ENCODE peak calls at places on chromosomes 11 and 22, in ten cellular contexts. D is heart right ventricle, X is psoas muscle, F is transverse colon, J is ovary, K is upper lobe of right lung, T is stomach, N is hepatocyte, L is RWPE2, G is right atrium auricular region. Z is an unnamed sample. For H3K27me3, the result is how much of the 10 kb centered on the place peaks cover.

GRCh38 chr11:5367461-5368074 is 16.0 kb upstream of the OR51M1 start:
- DNase-seq in D (no peak), X (no peak), F (no peak), J (no peak), K (no peak), T (no peak), N (no peak), L (no peak), G (no peak), Z (no peak)

GRCh38 chr11:45320366-45320765 is 34.2 kb upstream of the SYT13 start:
- DNase-seq in D (no peak), X (no peak), F (no peak), J (no peak), K (no peak), T (no peak), N (no peak), L (no peak), G (peak), Z (no peak)

GRCh38 chr11:90222152-90222458 is 744 bp downstream of the CHORDC1 start:
- DNase-seq in D (no peak), X (no peak), F (no peak), J (no peak), K (no peak), T (no peak), N (no peak), L (no peak), G (no peak), Z (no peak)

GRCh38 chr11:45658292-45658991 is 7.0 kb downstream of the CHST1 start:
- DNase-seq in D (peak), X (peak), F (peak), J (peak), K (peak), T (peak), N (peak), L (peak), G (peak), Z (no peak)

GRCh38 chr11:131568318-131568717 is 197.9 kb downstream of the NTM start:
- DNase-seq in D (no peak), X (no peak), F (no peak), J (no peak), K (no peak), T (no peak), N (no peak), L (no peak), G (no peak), Z (no peak)

GRCh38 chr11:14882196-14882595 is 9.8 kb downstream of the CYP2R1 start:
- DNase-seq in D (no peak), X (no peak), F (no peak), J (no peak), K (no peak), T (no peak), N (no peak), L (no peak), G (no peak), Z (no peak)

GRCh38 chr11:92480519-92480918 is 255.9 kb downstream of the FAT3 start:
- DNase-seq in D (no peak), X (no peak), F (no peak), J (no peak), K (no peak), T (no peak), N (no peak), L (no peak), G (no peak), Z (no peak)

GRCh38 chr11:7028141-7028540 is 7.9 kb downstream of the NLRP14 start:
- DNase-seq in D (no peak), X (no peak), F (no peak), J (no peak), K (no peak), T (no peak), N (no peak), L (no peak), G (no peak), Z (no peak)

GRCh38 chr22:20012741-20013331 is 3.8 kb downstream of the ARVCF start:
- DNase-seq in D (no peak), X (no peak), F (no peak), J (peak), K (no peak), T (no peak), N (no peak), L (no peak), G (no peak), Z (no peak)

GRCh38 chr11:90737328-90738050 is 514.6 kb upstream of the CHORDC1 start:
- DNase-seq in D (no peak), X (no peak), F (no peak), J (no peak), K (no peak), T (no peak), N (no peak), L (no peak), G (no peak), Z (no peak)

GRCh38 chr22:43042101-43042780 is 27.3 kb upstream of the PACSIN2 start:
- DNase-seq in D (no peak), X (no peak), F (no peak), J (no peak), K (no peak), T (no peak), N (no peak), L (no peak), G (no peak), Z (no peak)

GRCh38 chr11:113255096-113255495 is 59.3 kb upstream of the TTC12 start:
- DNase-seq in D (no peak), X (no peak), F (no peak), J (no peak), K (no peak), T (no peak), N (no peak), L (no peak), G (no peak), Z (peak)

GRCh38 chr11:94884322-94884721 is 89.0 kb downstream of the CWC15 start:
- DNase-seq in D (no peak), X (no peak), F (no peak), J (no peak), K (no peak), T (no peak), N (no peak), L (no peak), G (peak), Z (no peak)

GRCh38 chr11:107011977-107012376 is 6.3 kb downstream of the GUCY1A2 start:
- DNase-seq in D (no peak), X (no peak), F (no peak), J (no peak), K (no peak), T (no peak), N (no peak), L (no peak), G (no peak), Z (peak)

GRCh38 chr11:110621826-110622225 is 90.4 kb downstream of the ARHGAP20 start:
- DNase-seq in D (no peak), X (no peak), F (no peak), J (no peak), K (no peak), T (no peak), N (no peak), L (no peak), G (no peak), Z (no peak)

GRCh38 chr11:35151896-35152295 is 12.9 kb downstream of the CD44 start:
- DNase-seq in D (no peak), X (no peak), F (no peak), J (no peak), K (no peak), T (no peak), N (no peak), L (no peak), G (no peak), Z (no peak)

GRCh38 chr11:79510948-79511347 is 70.1 kb upstream of the TENM4 start:
- DNase-seq in D (no peak), X (no peak), F (no peak), J (no peak), K (no peak), T (no peak), N (no peak), L (no peak), G (no peak), Z (no peak)

GRCh38 chr11:84722583-84723108 is 904.5 kb downstream of the DLG2 start:
- DNase-seq in D (no peak), X (no peak), F (no peak), J (no peak), K (no peak), T (no peak), N (no peak), L (no peak), G (no peak), Z (no peak)

GRCh38 chr11:85823816-85824215 is 12.9 kb upstream of the SYTL2 start:
- DNase-seq in D (no peak), X (no peak), F (peak), J (no peak), K (no peak), T (no peak), N (no peak), L (no peak), G (no peak), Z (no peak)

GRCh38 chr22:46367707-46368191 is 32.2 kb downstream of the TRMU start:
- DNase-seq in D (peak), X (peak), F (peak), J (peak), K (peak), T (peak), N (peak), L (peak), G (no peak), Z (peak)

GRCh38 chr11:12439615-12440014 is 62.2 kb downstream of the PARVA start:
- DNase-seq in D (no peak), X (no peak), F (peak), J (no peak), K (no peak), T (no peak), N (no peak), L (no peak), G (no peak), Z (no peak)

GRCh38 chr11:7668464-7668863 is 4.8 kb downstream of the CYB5R2 start:
- DNase-seq in D (no peak), X (no peak), F (no peak), J (no peak), K (no peak), T (no peak), N (no peak), L (no peak), G (no peak), Z (no peak)

GRCh38 chr22:41380993-41381328 is 781 bp upstream of the TEF start:
- DNase-seq in D (no peak), X (peak), F (peak), J (no peak), K (no peak), T (peak), N (peak), L (no peak), G (peak), Z (peak)

GRCh38 chr22:49462291-49462690 is 365.4 kb downstream of the BRD1 start:
- DNase-seq in D (no peak), X (no peak), F (no peak), J (no peak), K (peak), T (no peak), N (no peak), L (no peak), G (no peak), Z (no peak)

GRCh38 chr11:12770966-12771597 is 96.9 kb downstream of the TEAD1 start:
- DNase-seq in D (no peak), X (no peak), F (no peak), J (no peak), K (no peak), T (no peak), N (no peak), L (no peak), G (no peak), Z (peak)

DNA sequence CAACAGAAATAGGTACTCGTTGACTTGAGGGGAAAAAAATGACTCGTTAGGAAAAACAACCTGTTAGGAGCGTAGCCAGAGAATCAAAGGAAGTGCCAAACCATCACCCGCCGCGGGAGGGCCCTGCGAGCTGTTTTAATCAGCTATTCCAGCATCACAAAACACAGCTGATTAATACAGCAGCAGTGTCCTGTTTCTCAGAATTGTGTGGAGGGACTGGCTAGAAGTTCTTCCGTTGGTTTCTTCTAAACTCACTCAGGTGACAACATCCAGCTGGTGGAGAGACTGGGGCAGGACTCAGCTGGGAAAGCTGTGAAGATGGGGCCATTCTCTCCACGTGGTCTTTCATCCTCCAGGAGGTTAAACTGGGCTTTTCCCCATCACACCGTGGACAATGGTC is 28.0 kb downstream of the HSPA8 start:
- DNase-seq in D (no peak), X (no peak), F (no peak), J (no peak), K (no peak), T (no peak), N (no peak), L (no peak), G (no peak), Z (no peak)
- TF ChIP-seq CTCF in D (peak), X (no peak), F (no peak), J (no peak), K (peak), T (no peak), N (no peak), L (no peak), G (peak), Z (peak)

GRCh38 chr11:68707527-68707926 is 23.2 kb downstream of the GAL start:
- DNase-seq in D (no peak), X (no peak), F (no peak), J (no peak), K (no peak), T (no peak), N (no peak), L (no peak), G (no peak), Z (no peak)
- H3K27me3 ChIP-seq in D (under half), X (under half), F (under half), J (under half), K (under half), T (under half), N (under half), L (under half), G (under half), Z (under half)

GRCh38 chr11:70399681-70400112 is 1.4 kb downstream of the CTTN start:
- DNase-seq in D (peak), X (peak), F (peak), J (peak), K (peak), T (peak), N (peak), L (peak), G (peak), Z (peak)
- H3K4me3 ChIP-seq in D (peak), X (peak), F (peak), J (peak), K (peak), T (peak), N (peak), L (peak), G (peak), Z (peak)

DNA sequence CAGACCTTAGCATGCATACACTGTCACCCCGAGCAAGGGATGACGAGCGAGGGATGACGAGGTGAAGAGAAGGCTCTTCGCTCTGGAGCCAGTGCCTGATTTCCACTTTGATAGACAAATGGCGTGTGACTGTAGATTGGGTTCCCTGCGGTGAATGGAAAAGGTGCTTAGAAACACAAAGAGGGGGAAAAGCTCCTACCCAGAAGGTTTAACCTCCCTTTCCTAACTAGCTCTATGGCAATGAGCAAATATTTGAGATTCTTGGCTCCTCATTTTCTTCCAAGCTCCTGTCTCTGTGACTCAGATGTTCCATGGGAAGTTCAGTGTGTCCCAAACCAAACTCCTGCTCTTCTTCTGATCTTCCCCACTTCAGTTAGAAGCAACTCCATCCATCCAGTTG is 108.1 kb upstream of the CADM1 start:
- DNase-seq in D (no peak), X (no peak), F (no peak), J (no peak), K (no peak), T (no peak), N (no peak), L (no peak), G (no peak), Z (no peak)
- TF ChIP-seq CTCF in D (no peak), X (no peak), F (no peak), J (no peak), K (no peak), T (no peak), N (no peak), L (no peak), G (no peak), Z (no peak)

GRCh38 chr11:86980397-86980796 is 25.2 kb upstream of the FZD4 start:
- DNase-seq in D (no peak), X (no peak), F (no peak), J (no peak), K (no peak), T (no peak), N (no peak), L (no peak), G (no peak), Z (no peak)

GRCh38 chr11:86977441-86978050 is 22.4 kb upstream of the FZD4 start:
- DNase-seq in D (no peak), X (peak), F (no peak), J (no peak), K (no peak), T (no peak), N (no peak), L (no peak), G (peak), Z (no peak)

GRCh38 chr11:86981777-86982540 is 26.8 kb upstream of the FZD4 start:
- DNase-seq in D (no peak), X (no peak), F (no peak), J (no peak), K (no peak), T (no peak), N (no peak), L (no peak), G (no peak), Z (no peak)

GRCh38 chr11:86978756-86979608 is 23.8 kb upstream of the FZD4 start:
- DNase-seq in D (no peak), X (no peak), F (no peak), J (no peak), K (no peak), T (no peak), N (peak), L (no peak), G (no peak), Z (peak)

DNA sequence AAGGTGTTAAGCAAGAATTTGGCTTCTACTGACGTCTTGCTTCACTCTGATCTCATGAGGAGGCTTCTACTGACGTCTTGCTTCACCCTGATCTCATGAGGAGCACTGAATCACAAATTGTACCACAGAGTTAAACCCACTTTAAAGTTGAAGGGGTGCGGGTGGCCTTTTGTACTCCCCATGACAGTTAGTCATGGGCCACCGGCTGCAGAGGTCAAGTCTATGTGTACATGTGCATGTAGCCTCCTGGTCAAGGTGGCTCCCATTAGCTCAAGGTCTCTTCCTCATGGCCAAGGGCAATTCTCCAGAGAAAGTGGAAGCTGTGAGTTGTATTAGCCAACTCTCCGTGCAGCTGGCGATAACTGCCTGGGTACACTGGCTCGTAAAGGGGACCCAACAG is 23.1 kb upstream of the FZD4 start:
- DNase-seq in D (no peak), X (peak), F (no peak), J (no peak), K (no peak), T (no peak), N (no peak), L (no peak), G (peak), Z (no peak)
- H3K27me3 ChIP-seq in D (under half), X (under half), F (under half), J (under half), K (under half), T (under half), N (under half), L (under half), G (under half), Z (under half)

GRCh38 chr11:26569646-26570045 is 2.4 kb downstream of the MUC15 start:
- DNase-seq in D (no peak), X (no peak), F (no peak), J (no peak), K (no peak), T (no peak), N (no peak), L (no peak), G (no peak), Z (no peak)
- H3K4me3 ChIP-seq in D (no peak), X (no peak), F (no peak), J (no peak), K (no peak), T (no peak), N (no peak), L (no peak), G (no peak), Z (no peak)

DNA sequence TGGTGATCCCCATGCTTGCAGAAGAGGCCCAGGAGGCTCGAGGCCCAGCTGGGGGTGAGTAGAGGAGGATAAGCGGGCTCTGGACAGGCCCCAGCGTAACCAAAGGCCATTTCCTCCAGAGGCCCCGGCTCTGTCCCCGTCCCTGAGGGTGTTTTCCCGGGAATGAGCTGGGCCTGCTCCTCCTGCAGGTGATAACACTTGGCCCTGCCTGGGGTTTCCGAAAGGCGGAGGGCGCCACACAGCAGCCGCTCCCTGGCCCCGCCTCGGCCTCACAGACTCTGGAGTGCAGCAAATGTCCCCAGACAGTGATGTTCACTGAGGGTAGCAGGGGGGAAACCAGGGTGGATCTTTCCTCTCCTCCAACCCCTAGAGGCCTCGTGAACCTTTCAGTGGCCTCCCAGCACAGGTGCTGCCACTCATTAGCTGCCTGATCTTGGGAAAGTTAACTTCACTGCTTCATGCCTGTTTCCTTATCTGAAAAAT is 10.5 kb upstream of the MGAT3 start:
- DNase-seq in D (no peak), X (no peak), F (peak), J (no peak), K (no peak), T (peak), N (peak), L (no peak), G (no peak), Z (no peak)
- TF ChIP-seq CTCF in D (no peak), X (no peak), F (no peak), J (no peak), K (no peak), T (no peak), N (no peak), L (no peak), G (no peak), Z (peak)

GRCh38 chr22:36912694-36913430 is 566 bp upstream of the CSF2RB start:
- DNase-seq in D (no peak), X (no peak), F (no peak), J (no peak), K (no peak), T (no peak), N (no peak), L (no peak), G (no peak), Z (no peak)

GRCh38 chr22:36916034-36916433 is 2.6 kb downstream of the CSF2RB start:
- DNase-seq in D (no peak), X (no peak), F (no peak), J (no peak), K (no peak), T (no peak), N (no peak), L (no peak), G (no peak), Z (no peak)

GRCh38 chr22:36911887-36912661 is 1.4 kb upstream of the CSF2RB start:
- DNase-seq in D (no peak), X (no peak), F (no peak), J (no peak), K (no peak), T (no peak), N (no peak), L (no peak), G (no peak), Z (no peak)

GRCh38 chr22:36913431-36914382 is at the start of gene CSF2RB:
- DNase-seq in D (no peak), X (peak), F (peak), J (no peak), K (peak), T (peak), N (no peak), L (no peak), G (peak), Z (no peak)

DNA sequence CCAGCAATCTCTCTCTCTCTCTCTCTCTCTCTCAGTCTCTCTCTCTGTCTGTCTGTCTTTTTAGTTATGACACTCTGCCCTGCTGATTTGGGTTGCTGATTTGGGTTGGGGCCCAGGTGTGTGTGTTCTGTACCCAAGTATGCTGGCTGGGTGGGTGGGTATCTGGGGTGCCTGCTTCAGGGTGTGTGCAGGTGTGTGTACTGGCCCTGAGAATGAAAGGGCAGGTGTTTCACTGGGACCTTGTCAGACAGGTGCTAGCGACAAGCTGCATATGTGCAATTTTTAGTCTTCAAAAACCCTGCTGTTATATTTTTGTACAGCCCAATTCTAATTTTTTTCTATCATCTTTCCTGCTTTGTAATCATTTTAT is 940 bp downstream of the CSF2RB start:
- DNase-seq in D (no peak), X (no peak), F (peak), J (no peak), K (no peak), T (no peak), N (no peak), L (no peak), G (no peak), Z (no peak)
- H3K27me3 ChIP-seq in D (under half), X (under half), F (under half), J (under half), K (under half), T (under half), N (under half), L (under half), G (under half), Z (under half)

GRCh38 chr11:67600324-67601029 is 6.3 kb upstream of the NDUFV1 start:
- DNase-seq in D (no peak), X (no peak), F (peak), J (no peak), K (no peak), T (no peak), N (no peak), L (no peak), G (no peak), Z (no peak)
- H3K4me3 ChIP-seq in D (no peak), X (no peak), F (no peak), J (no peak), K (no peak), T (no peak), N (no peak), L (no peak), G (no peak), Z (no peak)